ENCODE peak calls at places on chromosomes 7 and 10, in four cellular contexts. One of them, this sample, is unnamed.
A peak's percentile ranks its signal among the peaks of the same experiment; 100 is the strongest.

GRCh38 chr10:6494934-6495592 is 85.0 kb downstream of the PRKCQ start:
- DNase-seq in A549: no peak
- DNase-seq in GM12878: no peak
- DNase-seq in HepG2: no peak
- DNase-seq in this sample: no peak

GRCh38 chr10:46550795-46551700 is 5.4 kb downstream of the GPRIN2 start:
- DNase-seq in A549: no peak
- DNase-seq in GM12878: no peak
- DNase-seq in HepG2: no peak
- DNase-seq in this sample: peak; percentile 89

GRCh38 chr10:1573334-1573969 is 163.9 kb downstream of the ADARB2 start:
- DNase-seq in A549: no peak
- DNase-seq in GM12878: no peak
- DNase-seq in HepG2: no peak
- DNase-seq in this sample: no peak

GRCh38 chr7:141359740-141360413 is 191.3 kb upstream of the AGK start:
- DNase-seq in A549: no peak
- DNase-seq in GM12878: no peak
- DNase-seq in HepG2: no peak
- DNase-seq in this sample: no peak

GRCh38 chr7:1385809-1386622 is 73.3 kb downstream of the MICALL2 start:
- DNase-seq in A549: no peak
- DNase-seq in GM12878: no peak
- DNase-seq in HepG2: no peak
- DNase-seq in this sample: no peak

GRCh38 chr7:75762350-75762917 is 9.6 kb downstream of the CCL26 start:
- DNase-seq in A549: peak; percentile 80
- DNase-seq in GM12878: peak; percentile 40
- DNase-seq in HepG2: peak; percentile 59
- DNase-seq in this sample: peak; percentile 82

GRCh38 chr10:22022257-22023051 is 18.9 kb upstream of the DNAJC1 start:
- DNase-seq in A549: no peak
- DNase-seq in GM12878: no peak
- DNase-seq in HepG2: no peak
- DNase-seq in this sample: peak; percentile 41

GRCh38 chr7:69218634-69219033 is 379.6 kb upstream of the AUTS2 start:
- DNase-seq in A549: no peak
- DNase-seq in GM12878: no peak
- DNase-seq in HepG2: no peak
- DNase-seq in this sample: no peak

GRCh38 chr10:70052462-70053211 is at the start of gene MACROH2A2:
- DNase-seq in A549: peak; percentile 82
- DNase-seq in GM12878: no peak
- DNase-seq in HepG2: peak; percentile 63
- DNase-seq in this sample: no peak

GRCh38 chr10:103491729-103492364 is 1.7 kb upstream of the NEURL1 start:
- DNase-seq in A549: peak; percentile 77
- DNase-seq in GM12878: no peak
- DNase-seq in HepG2: peak; percentile 25
- DNase-seq in this sample: no peak

GRCh38 chr7:37320840-37321468 is 127.7 kb downstream of the ELMO1 start:
- DNase-seq in A549: peak; percentile 25
- DNase-seq in GM12878: no peak
- DNase-seq in HepG2: no peak
- DNase-seq in this sample: no peak

GRCh38 chr7:101121996-101122932 is 4.6 kb upstream of the SERPINE1 start:
- DNase-seq in A549: peak; percentile 95
- DNase-seq in GM12878: no peak
- DNase-seq in HepG2: peak; percentile 93
- DNase-seq in this sample: peak; percentile 47

GRCh38 chr10:44911081-44911540 is at the start of gene TMEM72:
- DNase-seq in A549: no peak
- DNase-seq in GM12878: no peak
- DNase-seq in HepG2: peak; percentile 66
- DNase-seq in this sample: peak; percentile 37

GRCh38 chr10:3946234-3947229 is 161.5 kb upstream of the KLF6 start:
- DNase-seq in A549: no peak
- DNase-seq in GM12878: no peak
- DNase-seq in HepG2: no peak
- DNase-seq in this sample: no peak

GRCh38 chr10:43965918-43966570 is 317.4 kb upstream of the ZNF32 start:
- DNase-seq in A549: no peak
- DNase-seq in GM12878: no peak
- DNase-seq in HepG2: no peak
- DNase-seq in this sample: no peak

GRCh38 chr7:122132341-122132740 is 11.7 kb downstream of the AASS start:
- DNase-seq in A549: no peak
- DNase-seq in GM12878: no peak
- DNase-seq in HepG2: no peak
- DNase-seq in this sample: no peak

GRCh38 chr7:155360495-155361362 is 63.1 kb downstream of the INSIG1 start:
- DNase-seq in A549: no peak
- DNase-seq in GM12878: no peak
- DNase-seq in HepG2: no peak
- DNase-seq in this sample: no peak

GRCh38 chr10:110273474-110273873 is 31.2 kb downstream of the SMNDC1 start:
- DNase-seq in A549: peak; percentile 10
- DNase-seq in GM12878: peak; percentile 28
- DNase-seq in HepG2: peak; percentile 39
- DNase-seq in this sample: no peak
- TF ChIP-seq RAD21 in A549: no peak
- TF ChIP-seq RAD21 in GM12878: no peak
- TF ChIP-seq RAD21 in HepG2: no peak
- TF ChIP-seq RAD21 in this sample: no peak

DNA sequence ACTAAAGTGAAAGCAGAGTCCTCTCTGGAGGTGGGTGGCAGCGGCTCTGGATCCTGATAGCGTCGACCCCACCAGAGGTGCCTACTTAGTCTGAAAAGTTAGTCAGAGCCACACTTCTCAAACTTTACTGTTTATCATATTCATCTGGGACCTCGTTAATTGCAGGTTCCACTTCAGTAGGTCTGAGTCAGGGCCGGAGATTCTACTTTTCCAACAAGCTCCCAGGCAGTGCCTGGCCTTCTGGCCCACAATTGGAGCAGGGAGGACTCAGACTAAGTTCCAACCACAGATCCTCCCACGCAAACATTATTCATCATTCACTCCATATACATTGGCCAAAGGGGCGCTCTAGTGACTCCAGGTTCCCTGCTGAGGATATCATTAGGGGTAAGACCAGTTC is 78.1 kb downstream of the VSTM4 start:
- DNase-seq in A549: no peak
- DNase-seq in GM12878: no peak
- DNase-seq in HepG2: no peak
- DNase-seq in this sample: peak; percentile 68
- TF ChIP-seq MYC in A549: no peak
- TF ChIP-seq MYC in GM12878: no peak
- TF ChIP-seq MYC in HepG2: no peak
- TF ChIP-seq MYC in this sample: no peak

GRCh38 chr7:150003304-150003810 is 129.6 kb downstream of the ATP6V0E2 start:
- DNase-seq in A549: no peak
- DNase-seq in GM12878: no peak
- DNase-seq in HepG2: no peak
- DNase-seq in this sample: peak; percentile 4
- TF ChIP-seq RAD21 in A549: no peak
- TF ChIP-seq RAD21 in GM12878: no peak
- TF ChIP-seq RAD21 in HepG2: no peak
- TF ChIP-seq RAD21 in this sample: no peak

GRCh38 chr10:15824498-15824897 is 35.8 kb downstream of the MINDY3 start:
- DNase-seq in A549: peak; percentile 9
- DNase-seq in GM12878: no peak
- DNase-seq in HepG2: no peak
- DNase-seq in this sample: no peak

GRCh38 chr10:15817407-15818046 is 42.8 kb downstream of the MINDY3 start:
- DNase-seq in A549: no peak
- DNase-seq in GM12878: no peak
- DNase-seq in HepG2: peak; percentile 42
- DNase-seq in this sample: no peak

GRCh38 chr10:15815242-15815885 is 44.9 kb downstream of the MINDY3 start:
- DNase-seq in A549: no peak
- DNase-seq in GM12878: no peak
- DNase-seq in HepG2: no peak
- DNase-seq in this sample: no peak

DNA sequence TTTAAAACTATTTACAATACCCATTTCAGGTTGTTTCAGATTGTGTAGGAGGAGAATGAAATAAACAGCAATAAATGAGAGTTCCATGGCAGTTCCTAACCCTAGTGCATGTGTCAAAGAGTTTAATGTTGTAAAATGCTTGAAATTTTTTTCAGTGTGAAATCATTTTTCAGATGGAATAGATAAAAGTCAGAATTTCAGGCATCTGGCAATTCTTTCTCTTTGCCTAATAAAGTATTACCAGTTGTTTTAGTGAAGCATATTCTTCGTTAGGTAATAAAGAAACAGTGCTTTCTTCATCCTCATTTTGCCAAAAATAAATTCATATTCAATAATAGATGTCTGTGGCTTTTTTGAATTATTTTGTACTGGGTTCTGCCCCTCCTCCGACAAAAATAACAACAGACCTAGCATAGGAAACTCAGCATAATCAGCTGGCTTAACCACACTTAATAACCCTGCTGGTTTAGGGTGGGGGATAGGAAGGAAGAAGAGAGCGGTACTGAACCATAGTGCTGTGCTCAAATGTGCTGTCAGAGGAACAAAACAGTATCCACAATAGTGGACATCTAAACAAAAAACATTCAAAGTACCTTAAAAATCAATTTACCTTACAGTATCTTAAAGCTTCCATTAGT is 39.1 kb downstream of the MINDY3 start:
- DNase-seq in A549: no peak
- DNase-seq in GM12878: no peak
- DNase-seq in HepG2: no peak
- DNase-seq in this sample: no peak
- TF ChIP-seq MYC in A549: no peak
- TF ChIP-seq MYC in GM12878: no peak
- TF ChIP-seq MYC in HepG2: no peak
- TF ChIP-seq MYC in this sample: no peak